ENCODE peak calls at places on chromosomes 1 and 21, in ten cellular contexts. M is AG09309, K is BE2C, V is body of pancreas, X is GM23338, I is RWPE2, J is esophagus squamous epithelium, O is heart left ventricle, U is fibroblast of mammary gland, N is psoas muscle. S is an unnamed sample.

GRCh38 chr1:147808025-147808424 is 47.6 kb upstream of the GJA5 start:
- DNase-seq in M (no peak), K (no peak), V (no peak), X (peak), I (no peak), J (no peak), O (no peak), U (peak), N (no peak), S (no peak)

GRCh38 chr1:205950280-205950679 is 7.0 kb upstream of the SLC26A9 start:
- DNase-seq in M (no peak), K (no peak), V (peak), X (no peak), I (no peak), J (no peak), O (no peak), U (peak), N (peak), S (peak)

GRCh38 chr1:231803353-231803752 is 176.8 kb downstream of the DISC1 start:
- DNase-seq in M (peak), K (no peak), V (no peak), X (no peak), I (no peak), J (no peak), O (no peak), U (peak), N (peak), S (no peak)

GRCh38 chr1:16237343-16237830 is 404 bp upstream of the CPLANE2 start:
- DNase-seq in M (no peak), K (no peak), V (no peak), X (no peak), I (no peak), J (no peak), O (no peak), U (peak), N (no peak), S (no peak)

GRCh38 chr21:16081304-16081703 is 351.5 kb downstream of the USP25 start:
- DNase-seq in M (no peak), K (no peak), V (no peak), X (no peak), I (no peak), J (no peak), O (no peak), U (no peak), N (no peak), S (no peak)

GRCh38 chr1:154791292-154792278 is 78.5 kb downstream of the KCNN3 start:
- DNase-seq in M (no peak), K (no peak), V (no peak), X (no peak), I (no peak), J (no peak), O (no peak), U (peak), N (peak), S (peak)

GRCh38 chr1:110084226-110085078 is 14.0 kb upstream of the ALX3 start:
- DNase-seq in M (peak), K (no peak), V (peak), X (peak), I (no peak), J (no peak), O (no peak), U (peak), N (peak), S (peak)

GRCh38 chr1:65090406-65090805 is 57.6 kb upstream of the AK4 start:
- DNase-seq in M (no peak), K (no peak), V (no peak), X (no peak), I (no peak), J (no peak), O (no peak), U (no peak), N (no peak), S (no peak)

GRCh38 chr1:208412994-208413393 is 168.8 kb upstream of the PLXNA2 start:
- DNase-seq in M (no peak), K (no peak), V (no peak), X (no peak), I (no peak), J (no peak), O (no peak), U (no peak), N (no peak), S (no peak)

GRCh38 chr1:6028042-6028895 is 17.4 kb upstream of the KCNAB2 start:
- DNase-seq in M (no peak), K (no peak), V (no peak), X (no peak), I (no peak), J (no peak), O (no peak), U (peak), N (no peak), S (no peak)

GRCh38 chr1:9249534-9250335 is 15.2 kb downstream of the H6PD start:
- DNase-seq in M (no peak), K (no peak), V (peak), X (peak), I (no peak), J (no peak), O (no peak), U (peak), N (peak), S (no peak)

GRCh38 chr1:202259705-202260104 is 66.1 kb downstream of the LGR6 start:
- DNase-seq in M (no peak), K (no peak), V (no peak), X (no peak), I (peak), J (no peak), O (no peak), U (no peak), N (no peak), S (no peak)

GRCh38 chr1:115426271-115426771 is 88.3 kb upstream of the NGF start:
- DNase-seq in M (peak), K (no peak), V (peak), X (no peak), I (peak), J (no peak), O (peak), U (peak), N (peak), S (peak)

GRCh38 chr1:228337711-228338520 is 68.7 kb downstream of the TRIM11 start:
- DNase-seq in M (no peak), K (no peak), V (peak), X (no peak), I (peak), J (no peak), O (peak), U (no peak), N (peak), S (no peak)

GRCh38 chr1:171751208-171751607 is 9.3 kb upstream of the VAMP4 start:
- DNase-seq in M (no peak), K (no peak), V (no peak), X (no peak), I (no peak), J (no peak), O (no peak), U (no peak), N (no peak), S (no peak)

GRCh38 chr1:230868736-230869385 is 540 bp upstream of the C1orf198 start:
- DNase-seq in M (no peak), K (no peak), V (peak), X (peak), I (no peak), J (no peak), O (peak), U (no peak), N (peak), S (no peak)

GRCh38 chr21:38984982-38985422 is 179.3 kb downstream of the ETS2 start:
- DNase-seq in M (peak), K (peak), V (no peak), X (no peak), I (no peak), J (no peak), O (no peak), U (peak), N (no peak), S (peak)

GRCh38 chr21:28822882-28823335 is 169.8 kb downstream of the LTN1 start:
- DNase-seq in M (peak), K (peak), V (no peak), X (no peak), I (no peak), J (no peak), O (no peak), U (peak), N (no peak), S (no peak)

GRCh38 chr1:47986741-47987140 is 10.4 kb downstream of the TRABD2B start:
- DNase-seq in M (no peak), K (no peak), V (no peak), X (peak), I (no peak), J (no peak), O (peak), U (peak), N (peak), S (no peak)

GRCh38 chr1:8664887-8665286 is 152.6 kb downstream of the RERE start:
- DNase-seq in M (no peak), K (no peak), V (no peak), X (no peak), I (no peak), J (no peak), O (no peak), U (no peak), N (no peak), S (no peak)

GRCh38 chr21:31273278-31273677 is 70.8 kb downstream of the TIAM1 start:
- DNase-seq in M (no peak), K (no peak), V (no peak), X (no peak), I (no peak), J (no peak), O (no peak), U (no peak), N (no peak), S (no peak)

GRCh38 chr1:164753521-164754077 is 194.6 kb downstream of the PBX1 start:
- DNase-seq in M (no peak), K (no peak), V (no peak), X (no peak), I (no peak), J (no peak), O (no peak), U (peak), N (no peak), S (no peak)

GRCh38 chr1:209727286-209727685 is 22.6 kb downstream of the HSD11B1 start:
- DNase-seq in M (no peak), K (no peak), V (no peak), X (no peak), I (no peak), J (no peak), O (no peak), U (no peak), N (no peak), S (no peak)

GRCh38 chr1:3638676-3639075 is 11.2 kb downstream of the WRAP73 start:
- DNase-seq in M (no peak), K (no peak), V (no peak), X (no peak), I (no peak), J (no peak), O (no peak), U (no peak), N (no peak), S (no peak)

GRCh38 chr1:18537386-18538306 is 56.9 kb downstream of the KLHDC7A start:
- DNase-seq in M (no peak), K (no peak), V (peak), X (no peak), I (no peak), J (no peak), O (no peak), U (no peak), N (no peak), S (no peak)

GRCh38 chr1:41980872-41981653 is 62.3 kb upstream of the HIVEP3 start:
- DNase-seq in M (no peak), K (no peak), V (no peak), X (peak), I (no peak), J (no peak), O (no peak), U (no peak), N (no peak), S (no peak)

GRCh38 chr1:18340158-18340764 is 140.5 kb upstream of the KLHDC7A start:
- DNase-seq in M (no peak), K (no peak), V (no peak), X (no peak), I (no peak), J (no peak), O (no peak), U (no peak), N (no peak), S (no peak)

GRCh38 chr1:78950801-78951200 is 55.7 kb downstream of the ADGRL4 start:
- DNase-seq in M (no peak), K (no peak), V (no peak), X (no peak), I (no peak), J (no peak), O (no peak), U (no peak), N (no peak), S (no peak)

GRCh38 chr21:43676391-43676790 is 17.0 kb downstream of the RRP1B start:
- DNase-seq in M (no peak), K (no peak), V (no peak), X (no peak), I (no peak), J (no peak), O (no peak), U (no peak), N (no peak), S (no peak)

GRCh38 chr1:56638248-56638647 is 6.9 kb upstream of the PRKAA2 start:
- DNase-seq in M (no peak), K (no peak), V (no peak), X (no peak), I (no peak), J (no peak), O (no peak), U (no peak), N (no peak), S (no peak)

GRCh38 chr1:20252587-20252986 is 38.1 kb upstream of the VWA5B1 start:
- DNase-seq in M (no peak), K (no peak), V (no peak), X (no peak), I (no peak), J (no peak), O (no peak), U (no peak), N (no peak), S (no peak)

GRCh38 chr21:46048926-46049889 is 48.7 kb upstream of the COL6A2 start:
- DNase-seq in M (peak), K (peak), V (peak), X (peak), I (peak), J (no peak), O (peak), U (peak), N (peak), S (peak)

GRCh38 chr1:8239306-8240023 is 78.4 kb upstream of the SLC45A1 start:
- DNase-seq in M (no peak), K (no peak), V (no peak), X (peak), I (no peak), J (no peak), O (no peak), U (peak), N (no peak), S (no peak)

GRCh38 chr1:45359882-45360513 is 19.8 kb upstream of the MUTYH start:
- DNase-seq in M (peak), K (peak), V (peak), X (peak), I (no peak), J (no peak), O (no peak), U (peak), N (peak), S (peak)

GRCh38 chr1:164648211-164649080 is 89.5 kb downstream of the PBX1 start:
- DNase-seq in M (no peak), K (no peak), V (no peak), X (no peak), I (no peak), J (no peak), O (no peak), U (no peak), N (no peak), S (no peak)

DNA sequence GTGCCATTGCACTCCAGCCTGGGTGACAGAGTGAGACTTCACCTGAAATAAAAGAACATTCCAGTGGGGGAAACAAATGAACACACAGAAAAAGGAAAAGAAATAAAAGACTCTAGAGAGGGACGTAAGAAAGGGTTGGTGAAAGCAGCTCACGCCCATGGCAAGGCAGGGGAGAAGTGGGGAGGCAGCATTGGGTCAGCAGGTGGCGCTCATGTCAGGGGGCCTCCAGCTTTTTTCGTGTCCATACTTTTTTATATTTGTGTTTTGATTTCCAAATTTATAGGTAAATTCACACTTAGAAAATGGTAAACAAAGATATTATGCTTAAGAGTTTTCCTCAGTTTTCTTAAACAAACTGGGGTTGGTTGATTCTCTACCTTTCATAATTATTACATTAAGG is 45.5 kb downstream of the VPS13D start:
- DNase-seq in M (no peak), K (peak), V (peak), X (peak), I (no peak), J (no peak), O (no peak), U (peak), N (peak), S (peak)
- TF ChIP-seq CTCF in M (peak), K (peak), V (peak), X (peak), I (peak), J (peak), O (peak), U (peak), N (peak), S (peak)

DNA sequence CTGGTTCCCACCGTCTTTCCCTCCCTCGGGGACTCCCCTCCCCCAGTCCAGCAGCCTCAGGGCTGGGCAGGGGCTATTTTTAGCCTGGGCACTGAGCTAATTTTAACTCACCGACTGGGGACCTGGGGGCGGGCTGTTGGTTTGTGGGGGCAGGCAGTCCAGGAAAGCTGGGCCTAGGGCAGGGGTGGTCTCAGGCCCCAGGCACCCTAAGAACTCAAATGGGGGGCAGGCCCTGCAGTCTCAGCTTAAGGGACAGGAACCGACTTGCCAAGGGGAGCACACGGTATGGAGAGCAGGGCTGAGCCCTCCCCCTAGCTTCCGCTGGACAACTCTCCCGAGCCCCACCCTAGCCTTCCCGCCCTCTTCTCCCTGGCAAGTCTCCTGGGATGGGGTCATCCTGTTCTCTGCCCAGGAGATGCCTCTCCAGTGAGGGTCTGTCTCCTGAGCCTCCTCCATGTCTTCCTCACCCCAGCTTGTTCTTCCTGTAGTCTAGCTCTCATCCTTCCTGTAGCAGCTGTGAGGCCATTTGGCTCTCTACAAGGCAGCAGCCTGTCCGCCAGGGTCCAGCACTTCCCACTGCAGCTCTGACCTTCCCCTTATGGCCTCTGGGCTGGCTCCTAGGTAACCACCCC is 10.1 kb downstream of the MEF2D start:
- DNase-seq in M (no peak), K (no peak), V (no peak), X (peak), I (no peak), J (no peak), O (peak), U (peak), N (no peak), S (no peak)
- H3K4me3 ChIP-seq in M (peak), K (no peak), V (no peak), X (peak), I (no peak), J (no peak), O (no peak), U (no peak), N (peak), S (no peak)

DNA sequence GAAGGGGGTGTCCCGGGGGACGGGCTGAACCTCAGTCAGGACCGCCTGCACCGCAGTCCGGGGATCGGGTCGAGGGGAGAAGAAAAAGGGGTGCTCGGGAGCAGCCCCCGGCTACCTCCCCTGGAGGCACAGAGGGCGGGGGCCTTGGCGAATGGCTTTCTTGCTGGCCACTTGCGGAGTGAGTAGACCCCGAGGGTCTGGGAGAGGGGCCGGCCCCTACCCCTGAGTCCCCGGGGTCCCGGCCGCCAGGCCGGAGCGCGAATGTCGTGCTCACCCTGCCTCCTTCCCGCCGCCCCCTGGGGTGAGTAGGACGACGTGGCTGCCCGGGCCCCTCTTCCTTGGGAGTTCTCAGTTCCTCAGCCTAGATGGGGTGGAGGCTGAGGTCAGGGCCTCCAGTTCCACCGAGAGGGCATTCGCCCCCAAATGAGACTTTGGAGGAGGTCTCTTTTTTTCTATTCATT is 113.0 kb downstream of the OSBPL9 start:
- DNase-seq in M (no peak), K (no peak), V (no peak), X (no peak), I (no peak), J (no peak), O (no peak), U (peak), N (no peak), S (no peak)
- TF ChIP-seq CTCF in M (no peak), K (no peak), V (no peak), X (no peak), I (no peak), J (no peak), O (no peak), U (no peak), N (no peak), S (no peak)

GRCh38 chr21:37564341-37564923 is 197.9 kb downstream of the DYRK1A start:
- DNase-seq in M (peak), K (peak), V (peak), X (peak), I (peak), J (peak), O (peak), U (peak), N (peak), S (peak)
- H3K4me3 ChIP-seq in M (peak), K (peak), V (peak), X (peak), I (peak), J (peak), O (peak), U (peak), N (peak), S (peak)

GRCh38 chr1:106194206-106194605 is 862.3 kb upstream of the PRMT6 start:
- DNase-seq in M (no peak), K (no peak), V (no peak), X (peak), I (no peak), J (no peak), O (no peak), U (no peak), N (no peak), S (no peak)
- TF ChIP-seq CTCF in M (no peak), K (no peak), V (no peak), X (peak), I (no peak), J (no peak), O (no peak), U (no peak), N (no peak), S (no peak)

GRCh38 chr1:161019767-161020572 is 982 bp downstream of the F11R start:
- DNase-seq in M (no peak), K (no peak), V (no peak), X (peak), I (no peak), J (no peak), O (no peak), U (no peak), N (no peak), S (no peak)

GRCh38 chr1:161020573-161021167 is at the start of gene F11R:
- DNase-seq in M (no peak), K (peak), V (peak), X (peak), I (peak), J (no peak), O (no peak), U (no peak), N (peak), S (no peak)

GRCh38 chr1:161018631-161018930 is 2.4 kb downstream of the F11R start:
- DNase-seq in M (no peak), K (no peak), V (no peak), X (peak), I (no peak), J (no peak), O (no peak), U (no peak), N (no peak), S (no peak)

GRCh38 chr1:161021168-161021958 is 411 bp upstream of the F11R start:
- DNase-seq in M (no peak), K (peak), V (peak), X (peak), I (peak), J (peak), O (peak), U (no peak), N (peak), S (no peak)

GRCh38 chr1:161021959-161022332 is 994 bp upstream of the F11R start:
- DNase-seq in M (no peak), K (no peak), V (no peak), X (no peak), I (no peak), J (no peak), O (no peak), U (no peak), N (no peak), S (no peak)
- H3K4me3 ChIP-seq in M (no peak), K (no peak), V (no peak), X (peak), I (peak), J (no peak), O (no peak), U (no peak), N (no peak), S (no peak)

GRCh38 chr21:32569261-32570230 is 15.8 kb downstream of the TCP10L start:
- DNase-seq in M (peak), K (peak), V (peak), X (peak), I (no peak), J (no peak), O (peak), U (peak), N (peak), S (peak)
- TF ChIP-seq CTCF in M (peak), K (peak), V (peak), X (peak), I (peak), J (peak), O (peak), U (peak), N (peak), S (peak)

S was measured in astrocyte of the cerebellum.